ENCODE peak calls at places on chromosomes 12 and 14, in ten cellular contexts. M is mesothelial cell of epicardium, V is uterus, K is neural progenitor cell, S is foreskin fibroblast, X is nephron progenitor cell, L is body of pancreas, C is cardiac muscle cell, N is stomach, P is HCT116. G is an unnamed sample.

GRCh38 chr14:68506645-68507405 is 286.0 kb downstream of the ZFP36L1 start:
- DNase-seq in K (no peak), N (peak; percentile 57), S (no peak), P (no peak), X (no peak), V (no peak), L (no peak), M (no peak), C (no peak), G (no peak)

GRCh38 chr12:89796798-89797382 is 88.3 kb upstream of the ATP2B1 start:
- DNase-seq in C (no peak), S (no peak), L (no peak), K (no peak), X (no peak), N (no peak), M (no peak), V (no peak), P (no peak), G (no peak)

GRCh38 chr14:68673464-68673863 is 119.4 kb downstream of the ZFP36L1 start:
- DNase-seq in L (no peak), C (no peak), X (no peak), P (no peak), S (no peak), V (no peak), K (no peak), M (no peak), N (no peak), G (no peak)

GRCh38 chr12:19959353-19959752 is 409.0 kb upstream of the PDE3A start:
- DNase-seq in K (no peak), C (no peak), M (no peak), L (no peak), V (no peak), N (no peak), X (no peak), P (no peak), S (no peak), G (no peak)

GRCh38 chr14:100067971-100068959 is 3.0 kb downstream of the EVL start:
- DNase-seq in V (no peak), S (peak; percentile 24), C (no peak), X (no peak), M (no peak), N (peak; percentile 67), P (peak; percentile 21), K (no peak), L (peak; percentile 59), G (peak; percentile 49)

GRCh38 chr14:26370118-26370517 is 227.7 kb downstream of the NOVA1 start:
- DNase-seq in X (no peak), C (peak; percentile 28), V (no peak), S (no peak), L (no peak), M (peak; percentile 50), K (peak; percentile 5), P (no peak), N (no peak), G (no peak)

GRCh38 chr14:62614117-62614516 is 431.1 kb downstream of the KCNH5 start:
- DNase-seq in P (no peak), L (no peak), X (no peak), C (no peak), M (no peak), N (no peak), V (no peak), K (peak; percentile 60), S (no peak), G (no peak)

GRCh38 chr12:124797321-124797720 is 66.3 kb downstream of the SCARB1 start:
- DNase-seq in L (no peak), X (no peak), S (no peak), P (no peak), C (no peak), M (no peak), N (no peak), V (no peak), K (peak; percentile 53), G (no peak)

GRCh38 chr12:114789821-114790220 is 105.8 kb upstream of the TBX3 start:
- DNase-seq in C (no peak), M (no peak), P (no peak), X (no peak), L (no peak), N (no peak), K (no peak), S (no peak), V (no peak), G (no peak)

GRCh38 chr12:42382013-42382696 is 56.2 kb downstream of the PPHLN1 start:
- DNase-seq in K (peak; percentile 19), N (no peak), S (peak; percentile 9), X (no peak), L (no peak), C (no peak), P (no peak), V (no peak), M (no peak), G (no peak)
- TF ChIP-seq CTCF in K (no peak), N (no peak), S (no peak), X (no peak), L (no peak), C (no peak), P (no peak), V (no peak), M (no peak), G (no peak)

GRCh38 chr12:66549050-66549389 is 129.9 kb downstream of the GRIP1 start:
- DNase-seq in L (no peak), X (no peak), C (no peak), N (no peak), M (no peak), P (no peak), S (no peak), V (no peak), K (no peak), G (no peak)

GRCh38 chr12:66552753-66553152 is 126.1 kb downstream of the GRIP1 start:
- DNase-seq in P (no peak), C (no peak), X (no peak), S (no peak), M (no peak), N (no peak), L (no peak), K (no peak), V (no peak), G (no peak)

GRCh38 chr12:66550626-66551025 is 128.2 kb downstream of the GRIP1 start:
- DNase-seq in K (no peak), N (no peak), M (no peak), C (no peak), X (no peak), V (no peak), P (no peak), L (no peak), S (no peak), G (no peak)

DNA sequence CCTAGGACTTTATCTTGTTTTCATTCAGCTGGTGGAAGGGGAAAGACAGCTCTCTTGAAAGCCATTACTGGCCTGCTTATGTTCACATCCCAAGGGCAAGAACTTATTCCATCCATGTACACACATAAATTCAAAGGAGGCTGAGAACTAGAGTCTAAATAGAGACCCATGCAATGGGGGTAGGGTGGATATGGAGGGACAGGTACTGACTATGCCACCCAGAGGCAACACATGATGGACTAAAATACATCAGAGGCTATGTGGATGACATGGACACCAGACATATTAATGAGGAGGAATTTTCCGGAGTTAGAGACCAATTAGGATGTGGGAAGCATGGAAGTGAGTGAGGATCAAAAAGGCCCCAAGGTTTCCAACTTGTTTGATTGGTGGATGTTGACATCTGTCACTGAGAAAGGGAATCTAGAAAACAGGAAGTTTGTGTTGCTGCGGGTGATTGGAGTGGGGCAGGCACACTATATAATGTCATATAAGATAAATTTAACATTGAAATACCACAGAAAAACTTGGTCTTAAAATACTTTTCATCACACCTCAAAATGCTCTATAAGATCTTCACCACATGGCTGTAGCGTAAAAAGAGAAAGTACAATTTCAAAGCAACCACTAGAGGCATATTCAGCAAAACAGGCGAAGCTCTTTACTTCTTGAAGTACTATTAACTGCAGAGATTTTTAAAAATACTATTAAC is 130.4 kb downstream of the GRIP1 start:
- DNase-seq in X (no peak), L (no peak), P (no peak), S (no peak), N (no peak), V (no peak), C (no peak), K (peak; percentile 7), M (no peak), G (no peak)
- TF ChIP-seq CTCF in X (peak; percentile 18), L (no peak), P (peak; percentile 51), S (no peak), N (no peak), V (no peak), C (peak; percentile 24), K (peak; percentile 46), M (peak; percentile 30), G (peak; percentile 36)

GRCh38 chr12:28650906-28651305 is 460.6 kb downstream of the CCDC91 start:
- DNase-seq in V (no peak), K (no peak), L (no peak), N (no peak), P (no peak), X (no peak), M (no peak), S (no peak), C (no peak), G (no peak)

GRCh38 chr12:28640519-28640918 is 450.3 kb downstream of the CCDC91 start:
- DNase-seq in X (no peak), P (no peak), S (no peak), C (no peak), L (no peak), M (no peak), V (no peak), K (no peak), N (no peak), G (no peak)

GRCh38 chr12:28645891-28646290 is 455.6 kb downstream of the CCDC91 start:
- DNase-seq in C (no peak), P (no peak), K (no peak), V (no peak), S (no peak), M (no peak), N (no peak), X (no peak), L (no peak), G (no peak)

DNA sequence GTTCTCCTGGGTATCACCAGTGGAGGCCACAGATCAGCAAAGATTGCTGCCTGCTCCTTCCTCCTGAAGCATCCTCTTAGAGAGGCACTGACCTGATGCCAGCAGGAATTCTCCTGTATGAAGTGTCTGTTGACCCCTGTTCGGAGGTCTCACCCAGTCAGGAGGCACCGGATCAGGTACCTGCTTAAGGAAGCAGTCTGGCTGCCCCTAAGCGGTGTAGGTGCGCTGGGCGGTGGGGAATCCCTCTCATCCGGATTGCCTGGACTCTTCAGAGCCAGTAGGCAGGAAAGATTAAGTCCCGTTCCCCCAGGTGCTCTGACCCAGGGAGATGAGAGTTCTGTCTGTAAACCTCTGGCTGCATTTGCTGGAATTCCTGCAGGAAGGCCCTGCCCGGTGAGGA is 455.2 kb downstream of the CCDC91 start:
- DNase-seq in S (no peak), L (no peak), V (no peak), X (no peak), K (no peak), P (no peak), M (no peak), C (no peak), N (no peak), G (no peak)
- TF ChIP-seq CTCF in S (no peak), L (no peak), V (no peak), X (no peak), K (no peak), P (no peak), M (no peak), C (no peak), N (no peak), G (no peak)

DNA sequence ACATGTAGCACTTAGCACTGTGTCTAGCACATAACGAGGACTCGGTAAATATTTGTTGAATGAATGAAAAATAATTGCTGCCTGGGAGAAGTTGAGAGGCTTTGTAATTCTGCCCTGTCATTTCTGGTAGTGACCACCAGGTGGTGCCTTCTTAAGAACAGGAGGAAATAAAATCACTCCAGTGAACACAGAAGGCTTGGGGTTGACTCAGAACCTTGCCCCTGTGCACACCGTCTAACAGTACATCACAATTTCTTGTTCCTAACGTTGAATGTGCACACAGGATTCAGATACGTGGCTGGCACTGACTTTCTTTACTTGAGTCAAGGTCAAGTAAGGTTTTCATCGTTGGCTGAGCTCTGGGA is 91.8 kb downstream of the RGS6 start:
- DNase-seq in C (peak; percentile 62), N (peak; percentile 27), P (peak; percentile 65), S (no peak), X (peak; percentile 36), L (peak; percentile 42), V (no peak), K (peak; percentile 72), M (no peak), G (no peak)
- TF ChIP-seq CTCF in C (peak; percentile 22), N (peak; percentile 36), P (peak; percentile 84), S (peak; percentile 13), X (peak; percentile 76), L (peak; percentile 55), V (no peak), K (peak; percentile 79), M (peak; percentile 81), G (no peak)